ENCODE peak calls at places on chromosomes 6 and 20, in six cellular contexts. B is cardiac fibroblast; O is progenitor cell of endocrine pancreas; A is activated T-cell treated with anti-CD3 and anti-CD28 coated beads, Interleukin-2, amount 50 U/mL, for 4 hours; G is stimulated activated CD4-positive, alpha-beta T cell treated with anti-CD3 and anti-CD28 coated beads, Interleukin-15, amount 100 ng/mL, for 1 hour; I is C1 segment of cervical spinal cord. S is an unnamed sample.

GRCh38 chr20:46087161-46087560 is 2.6 kb downstream of the NCOA5 start:
- DNase-seq in I (no peak), B (peak), A (no peak), G (no peak), O (no peak), S (no peak)

GRCh38 chr6:158991017-158991723 is 8.8 kb downstream of the RSPH3 start:
- DNase-seq in A (no peak), I (no peak), G (no peak), O (no peak), B (no peak), S (peak)

GRCh38 chr6:40492126-40492525 is 95.0 kb downstream of the LRFN2 start:
- DNase-seq in G (no peak), B (no peak), A (no peak), O (no peak), I (no peak), S (peak)

GRCh38 chr20:2619961-2620595 is 32.4 kb upstream of the NOP56 start:
- DNase-seq in I (no peak), G (no peak), B (no peak), A (no peak), O (no peak), S (peak)

GRCh38 chr6:57432919-57433684 is 115.7 kb downstream of the PRIM2 start:
- DNase-seq in O (no peak), I (no peak), A (no peak), G (no peak), B (peak), S (no peak)

GRCh38 chr6:66948106-66948505 is 1241.1 kb upstream of the EYS start:
- DNase-seq in I (no peak), A (no peak), G (no peak), B (peak), O (no peak), S (peak)

GRCh38 chr20:21432911-21433310 is 35.6 kb upstream of the NKX2-4 start:
- DNase-seq in I (no peak), B (no peak), O (no peak), A (no peak), G (no peak), S (no peak)

GRCh38 chr6:112249489-112249888 is 4.9 kb downstream of the LAMA4 start:
- DNase-seq in G (no peak), I (no peak), O (no peak), A (no peak), B (no peak), S (peak)

GRCh38 chr6:116217069-116217468 is 36.8 kb downstream of the TSPYL4 start:
- DNase-seq in G (no peak), I (no peak), B (peak), O (no peak), A (no peak), S (peak)

GRCh38 chr6:4010682-4011081 is 68.3 kb downstream of the FAM217A start:
- DNase-seq in I (no peak), G (no peak), B (no peak), O (no peak), A (no peak), S (peak)

GRCh38 chr20:35595456-35595855 is 20.2 kb upstream of the SPAG4 start:
- DNase-seq in A (no peak), O (no peak), B (no peak), I (no peak), G (no peak), S (no peak)

GRCh38 chr6:44143731-44144130 is 14.9 kb upstream of the CAPN11 start:
- DNase-seq in I (no peak), B (no peak), O (no peak), A (no peak), G (no peak), S (no peak)

GRCh38 chr6:17012421-17013225 is 89.2 kb upstream of the STMND1 start:
- DNase-seq in G (no peak), B (peak), O (no peak), A (no peak), I (no peak), S (peak)

GRCh38 chr6:90537723-90538407 is 49.0 kb downstream of the MAP3K7 start:
- DNase-seq in O (no peak), G (no peak), A (no peak), I (no peak), B (peak), S (peak)

GRCh38 chr20:36311854-36312723 is 6.0 kb downstream of the DLGAP4 start:
- DNase-seq in O (peak), A (no peak), G (no peak), B (no peak), I (no peak), S (no peak)